ENCODE peak calls at places on chromosomes 2 and 18, in ten cellular contexts. O is breast epithelium; B is activated CD8-positive, alpha-beta memory T cell treated with anti-CD3 and anti-CD28 coated beads for 1 hour; H is uterus; D is nephron progenitor cell; W is COR-L47; N is COLO829; U is mesothelial cell of epicardium; Y is renal cortical epithelial cell; E is KBM-7. L is an unnamed sample.

GRCh38 chr18:9069482-9070059 is 32.9 kb upstream of the NDUFV2 start:
- DNase-seq in U (no peak), O (no peak), B (no peak), H (no peak), W (no peak), Y (peak), E (peak), D (no peak), N (no peak), L (no peak)

GRCh38 chr18:48848641-48849143 is 102.1 kb downstream of the SMAD7 start:
- DNase-seq in U (no peak), O (no peak), Y (peak), W (peak), H (no peak), E (no peak), B (no peak), N (no peak), D (no peak), L (peak)

GRCh38 chr2:109438773-109439191 is 175.0 kb downstream of the SEPTIN10 start:
- DNase-seq in D (no peak), N (no peak), E (no peak), H (no peak), U (no peak), B (no peak), W (no peak), Y (peak), O (no peak), L (peak)

GRCh38 chr2:43041661-43042360 is 184.6 kb downstream of the ZFP36L2 start:
- DNase-seq in E (peak), U (peak), O (no peak), W (no peak), D (peak), B (no peak), N (peak), H (peak), Y (peak), L (peak)

GRCh38 chr18:9362869-9363268 is 28.3 kb downstream of the TWSG1 start:
- DNase-seq in O (no peak), U (no peak), B (no peak), D (no peak), N (no peak), E (no peak), Y (no peak), W (no peak), H (no peak), L (no peak)

GRCh38 chr2:138752231-138752956 is 27.8 kb downstream of the NXPH2 start:
- DNase-seq in U (no peak), D (no peak), N (no peak), O (peak), W (no peak), Y (peak), B (no peak), H (no peak), E (no peak), L (no peak)

GRCh38 chr2:178450574-178451429 is at the start of the genes PJVK and PRKRA:
- DNase-seq in D (peak), H (peak), Y (peak), E (peak), B (peak), W (peak), O (peak), N (peak), U (peak), L (peak)

GRCh38 chr2:218745559-218746469 is 35.2 kb downstream of the TTLL4 start:
- DNase-seq in B (no peak), E (no peak), N (peak), W (no peak), U (no peak), H (no peak), Y (peak), D (no peak), O (peak), L (peak)

GRCh38 chr18:25350561-25351201 is 1.3 kb downstream of the ZNF521 start:
- DNase-seq in N (no peak), Y (no peak), B (no peak), D (peak), E (peak), W (no peak), H (peak), U (peak), O (peak), L (peak)

GRCh38 chr2:235690082-235690808 is 196.4 kb downstream of the AGAP1 start:
- DNase-seq in O (no peak), H (no peak), E (no peak), D (no peak), Y (no peak), W (no peak), N (no peak), U (no peak), B (no peak), L (no peak)

GRCh38 chr2:14778015-14778414 is 145.5 kb downstream of the LRATD1 start:
- DNase-seq in H (no peak), U (no peak), D (no peak), W (no peak), B (no peak), N (no peak), O (no peak), Y (peak), E (no peak), L (no peak)

GRCh38 chr2:85605406-85606115 is 3.1 kb upstream of the TMEM150A start:
- DNase-seq in E (no peak), H (no peak), U (peak), D (no peak), O (no peak), Y (peak), W (no peak), N (no peak), B (no peak), L (no peak)

GRCh38 chr2:219378167-219378851 is 9.4 kb downstream of the DNPEP start:
- DNase-seq in W (no peak), H (no peak), E (no peak), Y (no peak), U (no peak), N (no peak), D (no peak), O (no peak), B (no peak), L (no peak)

GRCh38 chr2:212897296-212897695 is 254.1 kb downstream of the IKZF2 start:
- DNase-seq in B (no peak), U (no peak), Y (no peak), W (no peak), N (no peak), H (no peak), D (no peak), O (no peak), E (no peak), L (no peak)

GRCh38 chr2:99430614-99431258 is 59.1 kb downstream of the REV1 start:
- DNase-seq in Y (peak), O (no peak), N (no peak), B (no peak), D (no peak), U (no peak), E (no peak), H (no peak), W (no peak), L (no peak)

GRCh38 chr2:30259827-30260679 is 28.7 kb downstream of the LBH start:
- DNase-seq in W (no peak), E (no peak), Y (no peak), U (no peak), H (no peak), O (no peak), B (no peak), N (no peak), D (no peak), L (no peak)